ENCODE peak calls at places on chromosomes 6 and 20, in eight cellular contexts. E, A, W, G, T, Z, I and P are unnamed samples. For H3K4me1, the result is how much of the 10 kb centered on the place peaks cover.

GRCh38 chr20:60455272-60455671 is 497.0 kb downstream of the CDH26 start:
- DNase-seq in I (no peak), T (no peak), Z (no peak), A (no peak), E (no peak), G (no peak), W (no peak), P (no peak)

GRCh38 chr6:97626586-97627441 is 343.8 kb upstream of the MMS22L start:
- DNase-seq in T (no peak), G (peak), Z (no peak), E (no peak), I (no peak), W (no peak), A (no peak), P (no peak)

GRCh38 chr6:136347847-136348246 is 58.2 kb upstream of the BCLAF1 start:
- DNase-seq in A (no peak), W (no peak), T (no peak), E (no peak), Z (no peak), G (no peak), I (no peak), P (peak)

GRCh38 chr6:30150671-30151395 is 10.2 kb downstream of the TRIM10 start:
- DNase-seq in E (no peak), I (no peak), W (no peak), T (no peak), Z (no peak), A (no peak), G (peak), P (no peak)

GRCh38 chr6:12890171-12890790 is 173.7 kb downstream of the PHACTR1 start:
- DNase-seq in G (no peak), A (no peak), I (no peak), E (peak), W (no peak), Z (no peak), T (no peak), P (no peak)

GRCh38 chr6:16681260-16681873 is 79.9 kb downstream of the ATXN1 start:
- DNase-seq in I (peak), A (no peak), T (no peak), Z (no peak), G (peak), W (no peak), E (no peak), P (no peak)

GRCh38 chr20:49573900-49574416 is 6.0 kb upstream of the PTGIS start:
- DNase-seq in G (peak), W (no peak), T (no peak), E (no peak), A (no peak), I (no peak), Z (no peak), P (no peak)

GRCh38 chr20:31837896-31838397 is 7.5 kb downstream of the FOXS1 start:
- DNase-seq in W (no peak), T (no peak), E (no peak), G (peak), Z (no peak), I (no peak), A (no peak), P (no peak)

GRCh38 chr20:29689411-29690225 is 1567.8 kb upstream of the DEFB115 start:
- DNase-seq in E (no peak), G (no peak), T (no peak), A (no peak), W (no peak), Z (peak), I (peak), P (no peak)

GRCh38 chr20:47585087-47585747 is 83.5 kb downstream of the NCOA3 start:
- DNase-seq in E (no peak), A (no peak), W (no peak), T (no peak), Z (no peak), G (no peak), I (no peak), P (no peak)

GRCh38 chr6:89842228-89842627 is 12.5 kb downstream of the CASP8AP2 start:
- DNase-seq in E (no peak), G (peak), T (no peak), A (no peak), W (no peak), I (no peak), Z (no peak), P (no peak)

GRCh38 chr20:32444474-32445220 is 86.5 kb downstream of the ASXL1 start:
- DNase-seq in A (no peak), G (no peak), E (no peak), W (peak), I (no peak), T (no peak), Z (no peak), P (no peak)

GRCh38 chr20:44448753-44449546 is 26.7 kb upstream of the TTPAL start:
- DNase-seq in W (peak), I (no peak), A (peak), G (no peak), Z (no peak), E (peak), T (no peak), P (no peak)

GRCh38 chr20:32564921-32565734 is 20.0 kb downstream of the NOL4L start:
- DNase-seq in A (no peak), T (no peak), Z (no peak), W (peak), E (no peak), G (no peak), I (peak), P (peak)

GRCh38 chr6:34465551-34466241 is at the start of gene PACSIN1:
- DNase-seq in W (peak), G (no peak), A (no peak), I (peak), E (peak), Z (no peak), T (peak), P (no peak)

GRCh38 chr6:39808934-39809333 is 16.8 kb downstream of the DAAM2 start:
- DNase-seq in W (no peak), A (no peak), Z (no peak), T (no peak), E (no peak), I (no peak), G (no peak), P (no peak)

GRCh38 chr20:8764289-8764962 is 304.5 kb upstream of the PLCB4 start:
- DNase-seq in I (no peak), Z (no peak), A (no peak), T (peak), W (peak), G (no peak), E (no peak), P (no peak)

GRCh38 chr6:146997062-146997461 is 207.2 kb upstream of the STXBP5 start:
- DNase-seq in T (no peak), W (no peak), E (no peak), G (peak), Z (no peak), A (no peak), I (no peak), P (no peak)

GRCh38 chr6:52553719-52554118 is 23.1 kb downstream of the TRAM2 start:
- DNase-seq in I (no peak), W (no peak), A (no peak), Z (no peak), T (no peak), G (no peak), E (no peak), P (no peak)

GRCh38 chr6:52554684-52555280 is 22.1 kb downstream of the TRAM2 start:
- DNase-seq in E (no peak), G (no peak), T (no peak), Z (no peak), I (no peak), W (no peak), A (no peak), P (no peak)

GRCh38 chr6:52553158-52553557 is 23.7 kb downstream of the TRAM2 start:
- DNase-seq in T (no peak), Z (no peak), A (no peak), W (no peak), E (no peak), G (no peak), I (no peak), P (no peak)

GRCh38 chr6:52557389-52558265 is 19.2 kb downstream of the TRAM2 start:
- DNase-seq in W (no peak), E (peak), A (no peak), Z (no peak), I (no peak), G (peak), T (no peak), P (no peak)

GRCh38 chr6:52555531-52556228 is 21.2 kb downstream of the TRAM2 start:
- DNase-seq in A (no peak), G (peak), W (no peak), Z (no peak), I (no peak), T (no peak), E (no peak), P (no peak)
- H3K4me1 ChIP-seq in A (under half), G (half or more), W (under half), Z (under half), I (half or more), T (under half), E (half or more), P (under half)

GRCh38 chr6:127539292-127539691 is 20.2 kb upstream of the MTCL3 start:
- DNase-seq in Z (peak), G (peak), A (no peak), E (peak), W (no peak), T (no peak), I (no peak), P (no peak)

GRCh38 chr6:127532991-127533390 is 13.9 kb upstream of the MTCL3 start:
- DNase-seq in A (no peak), G (no peak), Z (no peak), T (no peak), W (no peak), E (no peak), I (no peak), P (no peak)

DNA sequence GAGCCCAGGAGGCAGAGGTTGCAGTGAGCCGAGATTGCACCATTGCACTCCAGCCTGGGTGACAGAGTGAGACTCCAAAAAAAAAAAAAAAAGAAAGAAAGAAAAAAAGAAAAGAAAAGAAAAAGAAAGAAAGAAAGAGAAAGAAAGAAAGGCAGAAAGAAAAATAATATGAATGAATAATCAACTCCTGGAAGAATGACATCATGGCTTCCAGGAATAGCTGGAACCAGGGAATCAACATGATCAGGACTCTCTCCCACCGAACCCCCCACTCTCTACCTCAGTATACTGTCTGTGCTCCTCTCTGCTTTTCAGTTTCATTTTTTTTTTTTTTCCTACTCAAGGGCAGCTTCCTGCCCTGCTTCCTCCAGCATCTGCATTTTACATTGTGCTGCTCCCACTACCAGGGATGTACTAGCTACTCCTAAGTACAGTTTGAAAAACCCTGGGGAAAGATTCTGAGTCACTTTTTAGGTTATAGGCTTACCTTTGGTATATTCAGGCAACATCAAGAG is 19.7 kb upstream of the MTCL3 start:
- DNase-seq in T (no peak), A (no peak), W (no peak), G (no peak), E (no peak), I (no peak), Z (no peak), P (no peak)
- H3K4me3 ChIP-seq in T (no peak), A (no peak), W (no peak), G (no peak), E (no peak), I (no peak), Z (no peak), P (no peak)

GRCh38 chr6:155491421-155491820 is 35.8 kb upstream of the NOX3 start:
- DNase-seq in T (no peak), E (no peak), Z (no peak), A (no peak), W (no peak), I (no peak), G (no peak), P (no peak)
- H3K4me1 ChIP-seq in T (under half), E (under half), Z (under half), A (under half), W (under half), I (under half), G (under half), P (under half)

GRCh38 chr6:116629467-116630063 is 13.3 kb downstream of the RSPH4A start:
- DNase-seq in I (no peak), T (no peak), G (no peak), W (no peak), A (no peak), E (no peak), Z (no peak), P (no peak)
- H3K4me3 ChIP-seq in I (no peak), T (no peak), G (no peak), W (no peak), A (no peak), E (no peak), Z (no peak), P (no peak)

GRCh38 chr6:148835920-148836441 is 89.2 kb downstream of the UST start:
- DNase-seq in E (no peak), W (no peak), Z (peak), G (peak), I (no peak), T (no peak), A (no peak), P (no peak)
- H3K4me1 ChIP-seq in E (under half), W (under half), Z (under half), G (under half), I (under half), T (under half), A (under half), P (under half)

DNA sequence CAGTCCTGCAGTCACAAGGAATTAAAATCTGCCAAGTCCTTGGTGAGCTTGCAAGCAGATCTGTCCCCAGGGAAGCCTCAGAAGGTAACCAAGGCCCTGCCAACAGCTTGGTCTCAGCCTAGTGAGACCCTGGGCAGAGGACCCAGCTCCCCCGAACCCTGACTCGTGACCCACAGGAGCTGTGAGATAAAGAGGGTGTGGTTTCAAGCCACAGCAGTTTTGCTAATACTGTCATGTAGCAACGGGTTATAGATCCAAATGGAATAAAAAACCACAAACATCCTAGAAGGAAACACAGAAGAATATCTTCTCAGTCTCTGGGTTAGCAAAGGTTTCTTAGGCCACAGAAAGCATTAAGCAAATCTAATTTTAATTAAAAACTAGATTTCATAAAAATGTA is 145.6 kb downstream of the WDR27 start:
- DNase-seq in G (no peak), E (no peak), A (no peak), W (no peak), Z (no peak), T (no peak), I (no peak), P (no peak)
- H3K4me3 ChIP-seq in G (no peak), E (no peak), A (no peak), W (no peak), Z (no peak), T (no peak), I (no peak), P (no peak)

DNA sequence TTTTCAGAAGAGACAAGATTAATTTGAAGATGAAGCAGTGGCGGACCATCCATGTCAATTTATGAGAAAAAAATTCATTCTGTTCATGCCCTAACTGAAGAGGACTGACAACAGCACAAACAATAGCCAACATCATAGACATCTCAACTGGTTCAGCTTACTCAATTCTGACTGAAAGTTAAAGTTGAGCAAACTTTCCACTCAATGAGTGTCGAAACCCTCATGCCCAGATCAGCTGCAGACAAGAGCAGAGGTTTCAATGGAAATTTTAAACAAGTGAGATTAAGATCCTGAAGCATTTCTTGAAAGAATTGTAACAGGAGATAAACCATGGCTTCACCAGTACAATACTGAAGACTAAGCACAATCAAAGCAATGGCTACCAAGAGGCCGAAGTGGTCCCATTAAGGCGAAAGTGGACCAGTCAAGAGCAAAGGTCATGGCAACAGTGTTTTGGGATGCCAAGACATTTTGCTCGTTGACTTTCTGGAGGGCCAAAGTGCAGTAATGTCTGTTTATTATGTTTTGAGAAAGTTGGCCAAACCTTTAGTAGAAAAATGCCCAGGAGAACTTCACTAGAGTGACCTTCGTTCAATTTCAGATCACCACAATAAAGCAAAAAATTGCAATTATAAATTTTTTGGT is 6.1 kb upstream of the SFT2D1 start:
- DNase-seq in E (no peak), A (no peak), G (no peak), W (no peak), I (no peak), Z (no peak), T (no peak), P (no peak)
- H3K4me1 ChIP-seq in E (under half), A (under half), G (under half), W (under half), I (under half), Z (under half), T (under half), P (under half)

GRCh38 chr6:14784596-14785360 is 461.1 kb upstream of the JARID2 start:
- DNase-seq in G (no peak), E (peak), A (peak), T (no peak), W (no peak), I (no peak), Z (peak), P (no peak)
- H3K4me3 ChIP-seq in G (no peak), E (no peak), A (no peak), T (no peak), W (no peak), I (no peak), Z (no peak), P (no peak)

DNA sequence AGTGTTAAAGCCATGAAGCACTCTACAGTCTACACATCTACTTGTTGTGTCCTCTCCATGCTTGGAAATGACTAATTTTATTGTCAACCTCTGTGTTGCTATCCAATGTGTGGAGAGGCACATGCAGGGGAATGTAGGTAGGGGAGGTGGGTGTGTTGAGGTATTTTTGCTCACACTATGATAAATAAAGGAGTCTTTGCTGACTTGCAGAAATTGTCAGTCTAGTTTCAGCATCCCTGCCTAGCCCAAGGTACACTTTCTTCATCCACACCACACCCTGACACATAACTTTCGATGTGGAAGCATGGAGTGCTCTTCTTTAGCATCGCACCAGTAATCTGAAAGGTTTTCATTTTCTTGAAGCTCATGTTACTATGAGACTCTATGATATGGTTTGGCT is 264.0 kb downstream of the TRDN start:
- DNase-seq in I (no peak), W (no peak), A (no peak), T (no peak), G (no peak), Z (no peak), E (no peak), P (no peak)
- H3K4me1 ChIP-seq in I (under half), W (under half), A (under half), T (under half), G (under half), Z (under half), E (under half), P (under half)